ENCODE peak calls at places on chromosome 19, in seven cellular contexts. S, Q, A, J, L, M and B are unnamed samples.

GRCh38 chr19:48501961-48502719 is 9.5 kb downstream of the LMTK3 start:
- DNase-seq in L (peak; percentile 87), S (peak; percentile 72), Q (peak; percentile 99), J (no peak), M (peak; percentile 94), A (peak; percentile 97), B (peak; percentile 82)

GRCh38 chr19:12265921-12266704 is 28.6 kb downstream of the ZNF44 start:
- DNase-seq in M (no peak), J (no peak), A (peak; percentile 18), L (no peak), S (no peak), Q (no peak), B (no peak)

GRCh38 chr19:48635966-48636858 is 967 bp downstream of the DBP start:
- DNase-seq in A (peak; percentile 75), M (peak; percentile 63), Q (peak; percentile 87), J (no peak), S (no peak), L (no peak), B (no peak)

GRCh38 chr19:16209266-16209665 is 11.6 kb downstream of the AP1M1 start:
- DNase-seq in L (no peak), A (no peak), Q (no peak), M (no peak), S (no peak), J (no peak), B (no peak)

GRCh38 chr19:21491161-21491560 is 14.2 kb upstream of the ZNF429 start:
- DNase-seq in M (no peak), A (no peak), Q (peak; percentile 54), S (no peak), J (no peak), L (no peak), B (no peak)

GRCh38 chr19:3163230-3163886 is 15.2 kb upstream of the S1PR4 start:
- DNase-seq in M (peak; percentile 72), J (no peak), S (peak; percentile 68), L (peak; percentile 74), A (peak; percentile 69), Q (peak; percentile 65), B (peak; percentile 90)

GRCh38 chr19:7734220-7735203 is 2.6 kb upstream of the CLEC4G start:
- DNase-seq in M (no peak), A (no peak), S (no peak), J (no peak), Q (peak; percentile 67), L (no peak), B (no peak)

GRCh38 chr19:6161271-6161850 is 25.9 kb downstream of the ACSBG2 start:
- DNase-seq in Q (peak; percentile 66), M (peak; percentile 49), A (no peak), L (no peak), S (no peak), J (no peak), B (peak; percentile 67)

GRCh38 chr19:8397291-8397690 is 7.1 kb downstream of the RAB11B start:
- DNase-seq in Q (no peak), S (no peak), A (no peak), L (no peak), M (no peak), J (no peak), B (no peak)

GRCh38 chr19:48619692-48620565 is 623 bp downstream of the SPHK2 start:
- DNase-seq in M (no peak), S (no peak), J (no peak), Q (no peak), A (peak; percentile 34), L (no peak), B (no peak)

GRCh38 chr19:32651729-32652140 is 23.2 kb downstream of the ANKRD27 start:
- DNase-seq in J (no peak), A (no peak), L (no peak), S (no peak), M (no peak), Q (no peak), B (no peak)

GRCh38 chr19:12913011-12913561 is 6.0 kb downstream of the SYCE2 start:
- DNase-seq in Q (no peak), J (no peak), S (no peak), L (no peak), A (peak; percentile 85), M (no peak), B (no peak)

GRCh38 chr19:19485161-19485997 is 30.0 kb downstream of the TSSK6 start:
- DNase-seq in S (no peak), J (no peak), L (no peak), Q (peak; percentile 58), A (no peak), M (no peak), B (no peak)

DNA sequence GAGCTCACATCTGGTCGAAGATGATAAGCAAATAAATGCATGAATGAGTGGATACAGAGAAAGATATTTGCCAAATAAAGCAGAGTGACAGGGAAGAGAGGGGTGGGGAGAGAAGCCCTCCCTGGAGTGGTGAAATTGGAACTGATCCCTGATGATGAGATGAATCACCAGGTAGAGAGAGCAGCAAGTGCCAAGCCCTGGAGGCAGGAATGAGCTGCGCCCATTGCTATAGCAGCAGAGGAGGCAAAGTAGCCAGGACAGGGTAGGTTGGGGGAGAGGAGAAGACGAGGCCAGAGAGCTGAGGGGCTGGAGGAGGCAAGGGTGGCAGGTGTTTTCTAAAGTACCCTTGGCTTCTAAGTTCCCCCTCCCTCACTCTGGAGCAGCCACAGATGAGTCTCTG is 13.7 kb downstream of the FXYD5 start:
- DNase-seq in L (no peak), Q (no peak), J (no peak), S (no peak), A (no peak), M (no peak), B (no peak)
- TF ChIP-seq CTCF in L (no peak), Q (no peak), J (no peak), S (no peak), A (no peak), M (no peak), B (no peak)

DNA sequence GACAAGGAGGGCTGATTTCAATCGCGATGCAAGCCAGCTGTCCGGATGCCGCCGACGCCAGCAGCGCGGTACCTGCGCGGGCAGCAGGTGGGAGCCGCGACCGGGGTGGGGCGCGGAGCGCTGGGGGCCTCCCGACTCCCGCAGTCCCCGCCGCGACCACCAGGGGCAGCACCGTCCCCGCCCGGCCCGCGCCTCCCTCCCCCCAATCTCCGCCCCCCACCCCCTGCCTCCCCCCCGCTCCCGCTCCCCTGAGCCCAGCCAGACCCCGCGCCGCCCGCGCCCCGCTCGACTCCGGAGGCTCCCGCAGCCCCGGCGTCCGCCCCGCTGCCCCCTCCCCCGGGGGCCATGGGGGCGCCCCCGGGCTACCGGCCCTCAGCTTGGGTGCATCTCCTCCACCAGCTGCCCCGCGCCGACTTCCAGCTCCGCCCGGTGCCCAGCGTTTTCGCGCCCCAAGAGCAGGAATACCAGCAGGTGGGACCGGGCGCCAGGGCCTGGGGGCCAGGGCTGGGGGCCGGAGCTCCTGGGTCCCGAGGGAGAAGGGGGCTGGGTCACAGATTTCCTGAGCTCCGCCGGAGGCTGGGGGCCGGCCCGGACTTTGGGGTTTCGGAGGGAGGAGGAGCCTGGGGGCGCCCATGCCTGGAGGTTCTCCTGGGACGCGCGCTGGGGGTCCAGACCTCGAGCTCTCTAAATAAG is at the start of gene TTYH1:
- DNase-seq in Q (no peak), A (peak; percentile 60), L (no peak), J (no peak), M (no peak), S (peak; percentile 22), B (peak; percentile 68)
- TF ChIP-seq CTCF in Q (no peak), A (peak; percentile 44), L (peak; percentile 89), J (no peak), M (no peak), S (no peak), B (no peak)

DNA sequence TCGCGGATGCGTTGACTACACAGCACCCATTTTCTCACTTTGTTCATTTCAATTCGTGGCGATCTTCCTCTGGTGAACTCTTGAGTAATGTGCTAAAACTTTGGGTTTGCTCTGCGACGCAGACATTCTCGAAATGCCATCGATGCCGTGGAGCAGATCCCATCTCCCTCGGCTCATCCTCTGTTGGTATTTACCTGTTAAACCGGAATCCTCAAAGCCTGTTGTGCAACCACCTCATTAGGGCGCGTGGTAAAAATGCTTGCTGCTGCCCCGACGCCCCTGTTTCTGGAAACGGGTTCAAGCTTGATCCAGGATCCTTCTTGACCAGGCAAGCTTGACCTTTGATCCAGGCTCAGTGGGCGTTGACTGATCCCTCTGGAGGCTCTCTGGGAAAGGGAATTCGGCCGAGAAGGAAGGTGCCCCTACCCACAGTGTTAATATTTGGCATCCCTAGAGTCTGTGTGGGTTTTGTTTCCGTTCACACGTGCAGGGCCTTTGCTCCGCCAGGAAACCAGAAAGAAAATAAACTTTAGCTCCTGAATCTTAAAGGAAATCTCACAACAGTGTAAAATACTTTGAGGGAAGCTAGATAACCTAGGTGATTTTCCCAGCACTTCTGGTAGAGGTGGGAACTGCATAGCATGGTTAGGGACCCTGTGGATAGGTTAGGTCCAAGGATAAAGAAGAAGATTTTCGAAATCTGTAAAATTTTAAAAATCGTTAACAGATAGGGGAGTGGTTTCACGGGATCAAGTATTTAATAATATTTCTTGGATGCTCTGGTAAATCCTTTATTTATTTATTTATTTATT is 1.0 kb downstream of the LSM14A start:
- DNase-seq in A (no peak), L (no peak), Q (peak; percentile 48), S (no peak), M (peak; percentile 41), J (no peak), B (no peak)
- TF ChIP-seq CTCF in A (no peak), L (peak; percentile 59), Q (no peak), S (no peak), M (no peak), J (no peak), B (no peak)

GRCh38 chr19:41922585-41922984 is 5.7 kb downstream of the ERFL start:
- DNase-seq in A (no peak), Q (no peak), M (no peak), L (no peak), S (no peak), J (no peak), B (no peak)

GRCh38 chr19:41922220-41922576 is 6.1 kb downstream of the ERFL start:
- DNase-seq in M (no peak), S (no peak), J (no peak), A (no peak), L (no peak), Q (no peak), B (no peak)

GRCh38 chr19:41920878-41921277 is 7.4 kb downstream of the ERFL start:
- DNase-seq in L (no peak), Q (no peak), S (no peak), M (no peak), A (no peak), J (no peak), B (no peak)

GRCh38 chr19:41919948-41920712 is 8.1 kb downstream of the ERFL start:
- DNase-seq in Q (no peak), M (no peak), A (no peak), L (no peak), S (no peak), J (no peak), B (no peak)

DNA sequence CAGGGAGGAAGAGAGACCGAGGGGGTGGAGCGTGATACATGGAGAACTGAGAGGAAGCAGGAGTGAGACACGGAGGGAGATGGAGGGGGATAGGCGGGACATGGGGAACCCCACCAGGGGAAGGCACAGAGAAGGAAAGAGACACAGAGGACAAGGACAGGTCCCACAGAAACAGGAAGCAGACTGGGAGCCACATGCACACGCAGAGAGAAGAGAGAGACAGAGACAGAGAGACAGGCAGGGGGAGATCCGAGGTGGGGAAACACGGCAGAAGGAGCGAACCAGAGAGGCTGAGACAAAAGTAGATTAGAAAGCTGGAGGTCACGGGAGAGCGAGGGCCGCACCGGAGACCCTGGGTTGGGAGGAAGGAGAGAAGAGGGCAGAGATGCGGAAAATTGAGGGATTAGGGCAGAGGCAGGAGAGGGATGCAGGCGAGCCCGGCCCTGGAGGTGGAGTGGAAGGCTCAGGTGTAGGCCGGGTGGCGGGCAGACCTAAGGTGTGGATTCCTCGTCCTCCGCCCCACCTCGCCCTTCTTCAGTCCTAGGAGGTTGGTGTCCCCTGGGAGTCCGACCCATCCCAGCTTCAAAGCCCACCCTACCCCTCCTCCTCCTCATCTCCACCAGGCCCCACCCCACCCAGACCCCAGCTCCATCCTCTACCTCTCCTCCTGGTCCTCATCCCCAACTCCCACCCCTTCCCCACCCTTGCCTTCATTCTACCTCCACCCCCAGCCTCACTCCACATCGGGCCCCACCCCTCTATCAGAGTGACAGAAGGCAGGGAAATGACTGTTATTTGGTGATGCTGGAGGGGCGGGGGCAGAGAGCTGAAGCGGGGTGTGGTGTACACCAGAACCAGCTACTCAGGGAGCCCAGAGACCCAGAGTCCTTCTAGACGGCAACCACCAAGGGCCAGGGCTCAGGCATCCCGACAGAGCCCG is 6.7 kb downstream of the ERFL start:
- DNase-seq in Q (no peak), A (no peak), J (no peak), S (no peak), M (no peak), L (no peak), B (no peak)
- TF ChIP-seq CTCF in Q (no peak), A (no peak), J (no peak), S (no peak), M (no peak), L (no peak), B (no peak)